ENCODE peak calls at places on chromosomes 4 and X, in eight cellular contexts. O is A549; M is GOT3; X is epithelial cell of esophagus; Q is activated naive CD8-positive, alpha-beta T cell treated with anti-CD3 and anti-CD28 coated beads, Interleukin-2, amount 50 U/mL, for 24 hours; A is SK-N-DZ; U is HCEC 1CT; C is activated CD8-positive, alpha-beta T cell treated with anti-CD3 and anti-CD28 coated beads for 36 hours. T is an unnamed sample.

GRCh38 chrX:121579016-121579760 is 531.8 kb downstream of the GLUD2 start:
- DNase-seq in O (peak), M (no peak), X (peak), Q (no peak), A (peak), U (no peak), C (peak), T (no peak)

GRCh38 chrX:25873196-25873595 is 264.9 kb upstream of the MAGEB18 start:
- DNase-seq in O (no peak), M (no peak), X (peak), Q (no peak), A (no peak), U (no peak), C (no peak), T (no peak)

GRCh38 chrX:130523460-130524394 is 121.9 kb downstream of the RBMX2 start:
- DNase-seq in O (no peak), M (no peak), X (peak), Q (peak), A (peak), U (no peak), C (peak), T (no peak)

GRCh38 chr4:183284965-183285364 is 35.1 kb downstream of the CLDN22 start:
- DNase-seq in O (no peak), M (no peak), X (no peak), Q (no peak), A (no peak), U (peak), C (no peak), T (no peak)

GRCh38 chr4:159787901-159788300 is 685.0 kb downstream of the RAPGEF2 start:
- DNase-seq in O (no peak), M (no peak), X (peak), Q (no peak), A (no peak), U (no peak), C (no peak), T (no peak)

GRCh38 chrX:11756354-11757318 is 1.4 kb upstream of the MSL3 start:
- DNase-seq in O (no peak), M (no peak), X (peak), Q (no peak), A (no peak), U (no peak), C (no peak), T (no peak)

GRCh38 chrX:150694738-150695410 is 1.7 kb downstream of the MTMR1 start:
- DNase-seq in O (no peak), M (no peak), X (peak), Q (peak), A (no peak), U (no peak), C (peak), T (no peak)

GRCh38 chr4:33062155-33062554 is 2342.0 kb downstream of the PCDH7 start:
- DNase-seq in O (no peak), M (no peak), X (no peak), Q (no peak), A (no peak), U (no peak), C (no peak), T (no peak)

GRCh38 chrX:24479924-24480722 is 15.0 kb downstream of the PDK3 start:
- DNase-seq in O (no peak), M (no peak), X (peak), Q (peak), A (no peak), U (no peak), C (peak), T (peak)

GRCh38 chrX:2707334-2707760 is 16.3 kb downstream of the CD99 start:
- DNase-seq in O (peak), M (no peak), X (peak), Q (peak), A (no peak), U (peak), C (peak), T (no peak)

GRCh38 chr4:118989098-118990080 is 100.7 kb downstream of the SYNPO2 start:
- DNase-seq in O (peak), M (no peak), X (peak), Q (no peak), A (no peak), U (peak), C (no peak), T (no peak)

GRCh38 chrX:1386338-1387127 is 5.4 kb downstream of the SLC25A6 start:
- DNase-seq in O (no peak), M (no peak), X (no peak), Q (no peak), A (no peak), U (no peak), C (no peak), T (no peak)